ENCODE peak calls at places on chromosome 5, in nine cellular contexts. N is left ventricle myocardium inferior; C is heart right ventricle; B is transverse colon; X is mesendoderm; W is spleen; H is SK-N-MC; I is brain microvascular endothelial cell; G is CD4-positive, CD25-positive, alpha-beta regulatory T cell. L is an unnamed sample.
A peak's percentile ranks its signal among the peaks of the same experiment; 100 is the strongest.

GRCh38 chr5:98109561-98110006 is 663.9 kb upstream of the RGMB start:
- DNase-seq in N (no peak), C (no peak), B (no peak), X (no peak), W (no peak), H (no peak), I (peak; percentile 93), G (no peak), L (no peak)

GRCh38 chr5:34524123-34524522 is 132.0 kb upstream of the RAI14 start:
- DNase-seq in N (no peak), C (no peak), B (no peak), X (no peak), W (no peak), H (no peak), I (peak; percentile 85), G (no peak), L (no peak)

GRCh38 chr5:168295574-168296201 is 4.2 kb downstream of the WWC1 start:
- DNase-seq in N (no peak), C (no peak), B (no peak), X (peak; percentile 94), W (no peak), H (no peak), I (peak; percentile 56), G (no peak), L (no peak)

GRCh38 chr5:97042981-97043380 is 99.4 kb downstream of the LIX1 start:
- DNase-seq in N (no peak), C (no peak), B (no peak), X (peak; percentile 26), W (no peak), H (no peak), I (no peak), G (no peak), L (no peak)

GRCh38 chr5:5880364-5880763 is 457.9 kb downstream of the ICE1 start:
- DNase-seq in N (no peak), C (no peak), B (no peak), X (no peak), W (no peak), H (no peak), I (no peak), G (no peak), L (no peak)

GRCh38 chr5:82894754-82895153 is 182.4 kb downstream of the TMEM167A start:
- DNase-seq in N (no peak), C (peak; percentile 7), B (no peak), X (no peak), W (no peak), H (no peak), I (no peak), G (no peak), L (no peak)

GRCh38 chr5:31382051-31382878 is 149.6 kb downstream of the DROSHA start:
- DNase-seq in N (no peak), C (no peak), B (no peak), X (no peak), W (no peak), H (no peak), I (no peak), G (no peak), L (no peak)

GRCh38 chr5:125630260-125630659 is 792.9 kb upstream of the GRAMD2B start:
- DNase-seq in N (no peak), C (no peak), B (no peak), X (no peak), W (no peak), H (no peak), I (no peak), G (no peak), L (no peak)

GRCh38 chr5:115184780-115185179 is 15.1 kb upstream of the TRIM36 start:
- DNase-seq in N (no peak), C (no peak), B (no peak), X (no peak), W (no peak), H (no peak), I (no peak), G (no peak), L (no peak)

GRCh38 chr5:65982635-65983034 is 56.3 kb downstream of the ERBIN start:
- DNase-seq in N (no peak), C (no peak), B (no peak), X (no peak), W (no peak), H (no peak), I (no peak), G (no peak), L (no peak)

GRCh38 chr5:16489322-16489791 is 23.8 kb upstream of the ZNF622 start:
- DNase-seq in N (no peak), C (no peak), B (no peak), X (peak; percentile 36), W (no peak), H (peak; percentile 58), I (no peak), G (peak; percentile 29), L (no peak)

GRCh38 chr5:41736641-41737040 is 133.6 kb downstream of the OXCT1 start:
- DNase-seq in N (no peak), C (no peak), B (no peak), X (no peak), W (no peak), H (no peak), I (peak; percentile 25), G (no peak), L (no peak)

GRCh38 chr5:93461751-93462150 is 119.3 kb downstream of the NR2F1-AS1 start:
- DNase-seq in N (no peak), C (no peak), B (no peak), X (no peak), W (no peak), H (no peak), I (no peak), G (no peak), L (no peak)

GRCh38 chr5:44875661-44876250 is 67.0 kb downstream of the MRPS30 start:
- DNase-seq in N (no peak), C (no peak), B (no peak), X (peak; percentile 20), W (no peak), H (no peak), I (no peak), G (peak; percentile 83), L (no peak)

GRCh38 chr5:81783401-81783800 is 32.5 kb upstream of the SSBP2 start:
- DNase-seq in N (no peak), C (no peak), B (no peak), X (no peak), W (no peak), H (no peak), I (no peak), G (no peak), L (no peak)

GRCh38 chr5:14706615-14707021 is 42.1 kb downstream of the OTULIN start:
- DNase-seq in N (no peak), C (no peak), B (no peak), X (no peak), W (no peak), H (no peak), I (peak; percentile 27), G (peak; percentile 93), L (no peak)

GRCh38 chr5:78507531-78507930 is 141.0 kb downstream of the LHFPL2 start:
- DNase-seq in N (no peak), C (no peak), B (no peak), X (no peak), W (no peak), H (no peak), I (no peak), G (no peak), L (no peak)

GRCh38 chr5:117943521-117943920 is 1044.8 kb downstream of the DTWD2 start:
- DNase-seq in N (peak; percentile 14), C (peak; percentile 31), B (no peak), X (no peak), W (no peak), H (no peak), I (no peak), G (no peak), L (peak; percentile 21)

GRCh38 chr5:1004598-1005361 is 3.8 kb upstream of the NKD2 start:
- DNase-seq in N (peak; percentile 88), C (peak; percentile 81), B (peak; percentile 65), X (peak; percentile 84), W (peak; percentile 86), H (no peak), I (no peak), G (peak; percentile 64), L (peak; percentile 92)

GRCh38 chr5:54619732-54620582 is 102.4 kb downstream of the SNX18 start:
- DNase-seq in N (no peak), C (no peak), B (no peak), X (peak; percentile 29), W (no peak), H (no peak), I (no peak), G (no peak), L (no peak)

GRCh38 chr5:143322931-143323330 is 80.6 kb downstream of the NR3C1 start:
- DNase-seq in N (no peak), C (no peak), B (no peak), X (no peak), W (no peak), H (no peak), I (peak; percentile 38), G (no peak), L (no peak)

GRCh38 chr5:152514827-152515397 is 109.8 kb upstream of the NMUR2 start:
- DNase-seq in N (no peak), C (no peak), B (no peak), X (peak; percentile 37), W (no peak), H (no peak), I (no peak), G (peak; percentile 24), L (no peak)

DNA sequence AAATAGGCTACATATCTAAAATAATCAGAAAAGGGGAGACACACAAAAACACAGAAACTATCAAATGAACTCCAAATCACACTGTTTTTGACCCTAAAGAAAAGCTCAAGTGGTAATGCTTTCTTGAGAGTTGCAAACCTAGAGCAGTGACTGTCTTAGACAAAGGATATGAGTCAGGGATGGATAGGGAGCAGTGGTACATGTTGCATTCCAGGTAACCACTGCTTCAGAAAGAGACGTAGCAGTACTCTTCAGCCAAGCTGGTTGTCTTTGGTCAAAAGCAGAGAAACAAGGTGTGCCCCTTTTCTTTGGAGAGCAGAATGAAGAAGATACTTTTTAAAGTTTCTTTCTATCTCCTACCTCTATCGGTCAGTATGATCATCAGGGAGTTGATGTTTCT is 1003.6 kb downstream of the CDH9 start:
- DNase-seq in N (no peak), C (no peak), B (no peak), X (no peak), W (no peak), H (no peak), I (no peak), G (no peak), L (no peak)
- H3K27ac ChIP-seq in N (no peak overlapping the region), C (no peak overlapping the region), B (no peak overlapping the region), X (no peak overlapping the region), W (no peak overlapping the region), H (no peak overlapping the region), I (no peak overlapping the region), G (no peak overlapping the region), L (no peak overlapping the region)

GRCh38 chr5:32420506-32420905 is 24.0 kb downstream of the ZFR start:
- DNase-seq in N (no peak), C (no peak), B (no peak), X (no peak), W (no peak), H (no peak), I (peak; percentile 57), G (no peak), L (no peak)
- H3K36me3 ChIP-seq in N (peaks cover 12% of the 10 kb centered on the region), C (peaks cover 29% of the 10 kb centered on the region), B (peaks cover 21% of the 10 kb centered on the region), X (peaks cover 1% of the 10 kb centered on the region), W (no peaks in the 10 kb centered on the region), H (peaks cover 54% of the 10 kb centered on the region), I (peaks cover 8% of the 10 kb centered on the region), G (peaks cover 29% of the 10 kb centered on the region), L (no peaks in the 10 kb centered on the region)

GRCh38 chr5:141491323-141492167 is 2.7 kb downstream of the PCDHGC5 start:
- DNase-seq in N (no peak), C (no peak), B (no peak), X (no peak), W (no peak), H (no peak), I (no peak), G (no peak), L (no peak)
- H3K4me3 ChIP-seq in N (peak overlapping the region; percentile 15), C (no peak overlapping the region), B (no peak overlapping the region), X (no peak overlapping the region), W (peak overlapping the region; percentile 33), H (no peak overlapping the region), I (no peak overlapping the region), G (no peak overlapping the region), L (no peak overlapping the region)

GRCh38 chr5:56177134-56177533 is 56.0 kb downstream of the ANKRD55 start:
- DNase-seq in N (no peak), C (no peak), B (no peak), X (no peak), W (no peak), H (no peak), I (no peak), G (no peak), L (no peak)
- H3K27ac ChIP-seq in N (peak overlapping the region; percentile 74), C (no peak overlapping the region), B (peak overlapping the region; percentile 25), X (no peak overlapping the region), W (peak overlapping the region; percentile 44), H (peak overlapping the region; percentile 49), I (no peak overlapping the region), G (no peak overlapping the region), L (peak overlapping the region; percentile 59)